ENCODE peak calls at places on chromosomes 7 and 10, in eight cellular contexts. O, Y, W, G, J, F, Q and T are unnamed samples.

GRCh38 chr7:154231732-154232131 is 179.5 kb downstream of the DPP6 start:
- DNase-seq in O (peak; percentile 82), G (no peak), Y (peak; percentile 36), W (no peak), F (no peak), J (peak; percentile 38), Q (no peak), T (no peak)

GRCh38 chr7:133815677-133816210 is 311.4 kb upstream of the LRGUK start:
- DNase-seq in O (no peak), G (no peak), W (peak; percentile 82), J (no peak), F (no peak), Q (no peak), Y (no peak), T (no peak)

GRCh38 chr7:130490888-130491771 is 755 bp upstream of the MEST start:
- DNase-seq in O (peak; percentile 77), G (no peak), Q (peak; percentile 51), J (peak; percentile 64), Y (no peak), F (no peak), W (peak; percentile 26), T (no peak)

GRCh38 chr10:29377333-29377961 is 88.6 kb downstream of the LYZL1 start:
- DNase-seq in J (peak; percentile 53), W (peak; percentile 42), F (no peak), Q (no peak), O (peak; percentile 29), G (no peak), Y (peak; percentile 16), T (no peak)

GRCh38 chr7:117582219-117582704 is 102.4 kb downstream of the CFTR start:
- DNase-seq in F (no peak), G (no peak), Y (no peak), W (peak; percentile 98), O (peak; percentile 17), Q (peak; percentile 16), J (peak; percentile 56), T (no peak)

GRCh38 chr7:113504142-113504541 is 385.8 kb upstream of the SMIM30 start:
- DNase-seq in F (no peak), J (no peak), Q (no peak), W (no peak), O (no peak), G (no peak), Y (no peak), T (no peak)

GRCh38 chr10:132685921-132686680 is 99.8 kb downstream of the NKX6-2 start:
- DNase-seq in G (peak; percentile 33), J (no peak), Y (no peak), Q (peak; percentile 1), F (no peak), O (no peak), W (no peak), T (peak; percentile 27)

GRCh38 chr7:101562531-101563197 is 66.4 kb downstream of the MYL10 start:
- DNase-seq in J (no peak), W (no peak), G (peak; percentile 36), Y (no peak), F (no peak), O (no peak), Q (no peak), T (no peak)

GRCh38 chr7:83478601-83479000 is 170.3 kb downstream of the SEMA3E start:
- DNase-seq in Y (no peak), O (no peak), F (no peak), J (no peak), G (no peak), W (no peak), Q (no peak), T (no peak)

GRCh38 chr10:66931949-66932343 is 6.1 kb downstream of the LRRTM3 start:
- DNase-seq in Y (no peak), Q (no peak), G (no peak), O (no peak), W (no peak), J (no peak), F (no peak), T (no peak)

GRCh38 chr7:875476-876076 is 778 bp upstream of the GET4 start:
- DNase-seq in G (peak; percentile 61), O (no peak), Y (no peak), J (no peak), Q (no peak), W (no peak), F (no peak), T (no peak)

GRCh38 chr7:876972-877311 is 588 bp downstream of the GET4 start:
- DNase-seq in O (no peak), G (no peak), J (no peak), Q (no peak), W (no peak), F (no peak), Y (peak; percentile 66), T (no peak)

GRCh38 chr7:877312-878232 is 1.2 kb downstream of the GET4 start:
- DNase-seq in Y (peak; percentile 45), F (no peak), G (no peak), Q (no peak), W (no peak), O (peak; percentile 21), J (peak; percentile 82), T (no peak)

GRCh38 chr7:875051-875450 is 1.3 kb upstream of the GET4 start:
- DNase-seq in W (no peak), J (no peak), F (no peak), Q (no peak), O (peak; percentile 36), G (no peak), Y (no peak), T (no peak)

GRCh38 chr7:876077-876971 is at the start of gene GET4:
- DNase-seq in O (peak; percentile 98), J (peak; percentile 98), Q (peak; percentile 95), G (peak; percentile 98), F (peak; percentile 88), Y (peak; percentile 96), W (peak; percentile 93), T (peak; percentile 98)
- TF ChIP-seq CTCF in O (no peak), J (peak; percentile 28), Q (peak; percentile 20), G (peak; percentile 33), F (peak; percentile 45), Y (no peak), W (peak; percentile 3), T (peak; percentile 14)

GRCh38 chr10:69636626-69637550 is 6.8 kb downstream of the FAM241B start:
- DNase-seq in Y (peak; percentile 32), J (no peak), Q (peak; percentile 33), W (no peak), O (peak; percentile 53), G (no peak), F (no peak), T (no peak)
- TF ChIP-seq CTCF in Y (peak; percentile 49), J (peak; percentile 32), Q (peak; percentile 31), W (peak; percentile 10), O (peak; percentile 52), G (no peak), F (peak; percentile 8), T (no peak)

GRCh38 chr7:40507166-40507565 is 372.4 kb downstream of the SUGCT start:
- DNase-seq in F (no peak), Q (no peak), J (no peak), Y (peak; percentile 44), O (no peak), W (no peak), G (no peak), T (no peak)
- TF ChIP-seq CTCF in F (no peak), Q (no peak), J (no peak), Y (no peak), O (peak; percentile 38), W (peak; percentile 23), G (no peak), T (peak; percentile 62)

GRCh38 chr7:98338441-98338840 is 57.0 kb downstream of the BRI3 start:
- DNase-seq in W (no peak), O (no peak), J (no peak), Y (no peak), F (no peak), G (no peak), Q (no peak), T (no peak)

GRCh38 chr7:98335411-98335977 is 54.0 kb downstream of the BRI3 start:
- DNase-seq in F (no peak), Y (no peak), J (no peak), W (no peak), G (no peak), Q (no peak), O (no peak), T (no peak)

GRCh38 chr7:98339043-98339442 is 57.6 kb downstream of the BRI3 start:
- DNase-seq in J (no peak), G (no peak), W (no peak), Y (no peak), Q (no peak), O (no peak), F (no peak), T (no peak)

GRCh38 chr7:98346515-98347069 is 54.3 kb downstream of the BAIAP2L1 start:
- DNase-seq in Y (no peak), G (no peak), J (no peak), Q (no peak), F (no peak), W (no peak), O (no peak), T (no peak)

GRCh38 chr7:98341106-98341505 is 59.6 kb downstream of the BRI3 start:
- DNase-seq in Q (no peak), J (no peak), Y (no peak), G (no peak), F (no peak), O (no peak), W (peak; percentile 77), T (no peak)
- TF ChIP-seq CTCF in Q (no peak), J (no peak), Y (no peak), G (no peak), F (no peak), O (no peak), W (no peak), T (no peak)

DNA sequence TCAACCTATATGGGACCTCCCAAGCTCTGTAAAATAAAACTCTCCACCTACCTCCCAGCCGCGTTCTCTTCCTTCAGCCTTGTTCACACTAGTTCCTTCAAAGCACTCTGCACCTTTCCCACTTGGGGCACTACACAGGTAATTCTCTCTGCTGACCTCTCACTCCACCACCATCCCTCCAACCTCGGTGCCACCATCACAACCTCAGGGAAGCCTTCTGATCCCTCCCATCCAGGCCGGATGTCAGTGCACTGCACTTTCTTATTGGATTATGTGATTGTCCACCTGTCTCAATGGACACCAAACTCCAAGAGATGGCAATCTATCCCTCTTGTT is 7.0 kb downstream of the LARP4B start:
- DNase-seq in Y (no peak), F (no peak), O (no peak), W (no peak), G (peak; percentile 25), Q (no peak), J (no peak), T (no peak)
- TF ChIP-seq CTCF in Y (no peak), F (no peak), O (no peak), W (no peak), G (no peak), Q (no peak), J (no peak), T (no peak)